ENCODE peak calls at places on chromosome 4, in four cellular contexts. F is GM12878, Z is WTC11, O is HepG2. U is an unnamed sample.

GRCh38 chr4:124713213-124713592 is 671 bp upstream of the ANKRD50 start:
- DNase-seq in F (no peak), Z (peak; percentile 61), O (peak; percentile 80), U (peak; percentile 78)

GRCh38 chr4:211033-211511 is 86.8 kb downstream of the ZNF718 start:
- DNase-seq in F (peak; percentile 28), Z (no peak), O (no peak), U (no peak)

GRCh38 chr4:85028910-85029309 is 62.4 kb upstream of the WDFY3 start:
- DNase-seq in F (no peak), Z (no peak), O (no peak), U (peak; percentile 3)

GRCh38 chr4:10677796-10678497 is 6.6 kb downstream of the CLNK start:
- DNase-seq in F (no peak), Z (no peak), O (no peak), U (no peak)

GRCh38 chr4:17447675-17448298 is 64.1 kb downstream of the QDPR start:
- DNase-seq in F (peak; percentile 37), Z (peak; percentile 45), O (peak; percentile 67), U (peak; percentile 74)

GRCh38 chr4:144787365-144788263 is 141.7 kb downstream of the HHIP start:
- DNase-seq in F (no peak), Z (no peak), O (peak; percentile 34), U (peak; percentile 23)

GRCh38 chr4:180789929-180790328 is 1453.3 kb upstream of the TENM3 start:
- DNase-seq in F (no peak), Z (no peak), O (no peak), U (no peak)

GRCh38 chr4:100106982-100107381 is 83.3 kb downstream of the DDIT4L start:
- DNase-seq in F (peak; percentile 71), Z (no peak), O (no peak), U (no peak)

GRCh38 chr4:7901274-7901845 is 38.3 kb downstream of the AFAP1 start:
- DNase-seq in F (no peak), Z (no peak), O (no peak), U (no peak)

GRCh38 chr4:130573742-130574141 is 1477.8 kb downstream of the C4orf33 start:
- DNase-seq in F (no peak), Z (no peak), O (no peak), U (no peak)

GRCh38 chr4:158255727-158256324 is 45.5 kb downstream of the TMEM144 start:
- DNase-seq in F (no peak), Z (no peak), O (peak; percentile 61), U (peak; percentile 15)

GRCh38 chr4:56641494-56642051 is 39.5 kb downstream of the HOPX start:
- DNase-seq in F (no peak), Z (no peak), O (no peak), U (no peak)

GRCh38 chr4:41600243-41600642 is 62.3 kb downstream of the LIMCH1 start:
- DNase-seq in F (no peak), Z (no peak), O (no peak), U (no peak)

GRCh38 chr4:155656025-155656424 is 10.6 kb upstream of the GUCY1A1 start:
- DNase-seq in F (no peak), Z (no peak), O (no peak), U (no peak)

GRCh38 chr4:119498520-119498919 is 130.1 kb downstream of the PDE5A start:
- DNase-seq in F (no peak), Z (no peak), O (peak; percentile 38), U (no peak)

GRCh38 chr4:100826067-100826466 is 308.2 kb upstream of the EMCN start:
- DNase-seq in F (peak; percentile 53), Z (no peak), O (no peak), U (no peak)

GRCh38 chr4:128776794-128777216 is 32.7 kb upstream of the JADE1 start:
- DNase-seq in F (no peak), Z (no peak), O (no peak), U (no peak)

GRCh38 chr4:159003420-159004253 is 99.2 kb upstream of the RAPGEF2 start:
- DNase-seq in F (no peak), Z (no peak), O (no peak), U (no peak)

GRCh38 chr4:139223682-139224317 is 46.8 kb upstream of the ELF2 start:
- DNase-seq in F (no peak), Z (no peak), O (no peak), U (no peak)

GRCh38 chr4:71156616-71157015 is 163.2 kb downstream of the DCK start:
- DNase-seq in F (no peak), Z (no peak), O (no peak), U (no peak)

GRCh38 chr4:85210353-85210752 is 243.9 kb upstream of the WDFY3 start:
- DNase-seq in F (no peak), Z (no peak), O (no peak), U (no peak)

GRCh38 chr4:184170996-184171395 is 46.7 kb downstream of the ENPP6 start:
- DNase-seq in F (no peak), Z (peak; percentile 60), O (no peak), U (no peak)

GRCh38 chr4:80071643-80072606 is 1.1 kb downstream of the ANTXR2 start:
- DNase-seq in F (peak; percentile 30), Z (peak; percentile 53), O (peak; percentile 6), U (peak; percentile 66)

GRCh38 chr4:183330841-183331240 is 8.6 kb upstream of the CLDN24 start:
- DNase-seq in F (no peak), Z (no peak), O (no peak), U (no peak)

GRCh38 chr4:62003695-62004094 is 803.6 kb downstream of the ADGRL3 start:
- DNase-seq in F (no peak), Z (no peak), O (no peak), U (no peak)

GRCh38 chr4:169952236-169953088 is 73.7 kb downstream of the MFAP3L start:
- DNase-seq in F (peak; percentile 16), Z (no peak), O (no peak), U (no peak)

GRCh38 chr4:89279385-89279784 is 28.2 kb downstream of the GPRIN3 start:
- DNase-seq in F (no peak), Z (no peak), O (no peak), U (no peak)

GRCh38 chr4:161564230-161564834 is 599.5 kb downstream of the FSTL5 start:
- DNase-seq in F (no peak), Z (no peak), O (no peak), U (no peak)

GRCh38 chr4:112284662-112285411 is 867 bp downstream of the TIFA start:
- DNase-seq in F (no peak), Z (no peak), O (no peak), U (peak; percentile 46)

GRCh38 chr4:48047421-48047844 is 30.9 kb downstream of the NIPAL1 start:
- DNase-seq in F (peak; percentile 84), Z (no peak), O (no peak), U (no peak)

GRCh38 chr4:125313497-125313896 is 1.3 kb upstream of the FAT4 start:
- DNase-seq in F (no peak), Z (peak; percentile 19), O (peak; percentile 83), U (peak; percentile 72)

GRCh38 chr4:122980860-122981259 is 58.5 kb upstream of the NUDT6 start:
- DNase-seq in F (no peak), Z (no peak), O (no peak), U (no peak)

GRCh38 chr4:73836373-73837269 is at the start of gene CXCL6:
- DNase-seq in F (no peak), Z (peak; percentile 67), O (no peak), U (no peak)

GRCh38 chr4:8641256-8641655 is 48.7 kb downstream of the CPZ start:
- DNase-seq in F (no peak), Z (peak; percentile 7), O (no peak), U (no peak)

GRCh38 chr4:24704152-24704551 is 91.2 kb upstream of the SOD3 start:
- DNase-seq in F (no peak), Z (peak; percentile 38), O (no peak), U (no peak)

GRCh38 chr4:127732623-127733199 is 2.5 kb downstream of the SLC25A31 start:
- DNase-seq in F (peak; percentile 12), Z (no peak), O (peak; percentile 35), U (peak; percentile 43)
- TF ChIP-seq ETV6 in F (no peak), Z (no peak), O (no peak), U (no peak)

GRCh38 chr4:63558709-63559108 is 850.5 kb downstream of the TECRL start:
- DNase-seq in F (no peak), Z (no peak), O (no peak), U (no peak)
- TF ChIP-seq ETV6 in F (no peak), Z (no peak), O (no peak), U (no peak)

GRCh38 chr4:87092389-87093141 is 127.9 kb downstream of the KLHL8 start:
- DNase-seq in F (no peak), Z (no peak), O (peak; percentile 62), U (peak; percentile 48)
- TF ChIP-seq ETV6 in F (no peak), Z (no peak), O (no peak), U (no peak)

DNA sequence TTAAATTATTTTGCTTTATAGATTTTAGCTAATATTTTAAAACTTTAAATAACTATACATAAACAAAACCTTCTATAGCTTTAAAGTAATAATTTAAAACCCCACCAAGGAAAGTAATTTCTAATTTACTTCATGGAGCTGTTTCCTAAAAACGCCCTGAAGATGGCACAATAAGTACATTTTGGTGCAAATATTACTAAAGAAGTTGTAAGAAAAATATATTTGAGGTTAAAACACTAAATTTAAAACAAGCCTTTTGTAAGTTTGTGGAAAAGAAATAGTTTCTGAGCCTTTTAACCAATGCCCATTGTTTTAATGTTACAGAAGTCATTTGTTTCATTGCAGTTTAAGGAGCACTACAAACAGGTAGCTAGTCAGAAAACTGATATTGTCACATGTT is 137.4 kb upstream of the AGA start:
- DNase-seq in F (no peak), Z (no peak), O (no peak), U (no peak)
- TF ChIP-seq ETV6 in F (no peak), Z (no peak), O (no peak), U (no peak)

DNA sequence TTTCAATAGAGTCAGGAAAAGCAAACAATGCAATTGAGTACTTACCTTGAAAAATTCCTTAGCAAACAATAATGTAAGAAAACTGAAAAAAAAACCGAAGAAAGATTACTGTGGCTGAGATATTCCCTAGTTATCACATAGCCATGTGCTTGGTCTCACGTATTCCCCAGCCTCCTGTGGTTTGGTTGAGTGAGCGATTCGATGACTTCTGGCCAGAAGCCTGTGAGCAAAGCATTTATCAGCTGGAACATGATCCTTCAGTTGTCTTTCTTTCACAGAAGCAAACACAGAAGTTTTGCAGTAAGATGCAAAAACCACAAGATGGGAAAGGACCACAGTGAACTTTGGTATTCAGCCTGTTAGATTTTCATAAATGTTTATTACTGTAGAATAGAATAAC is 1754.3 kb upstream of the AGA start:
- DNase-seq in F (no peak), Z (no peak), O (no peak), U (no peak)
- TF ChIP-seq ETV6 in F (no peak), Z (no peak), O (no peak), U (no peak)

DNA sequence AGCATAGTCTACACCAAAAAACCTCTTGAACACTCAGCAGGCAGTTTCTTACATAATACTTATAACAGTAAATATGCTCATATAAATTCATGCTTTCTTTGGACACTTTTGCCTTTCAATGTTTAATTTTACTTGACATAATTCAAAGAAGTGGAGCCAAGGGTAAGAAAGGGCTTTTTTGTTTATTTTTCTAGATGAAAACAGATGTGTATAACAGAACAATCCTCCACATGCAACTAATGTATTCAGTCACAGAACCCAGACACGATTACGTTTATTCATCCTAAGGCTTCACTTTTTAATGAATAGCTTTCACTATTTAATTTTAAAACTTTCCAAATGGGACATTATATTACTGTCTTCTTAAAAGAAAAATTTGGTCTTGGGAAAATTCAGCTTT is 57.9 kb upstream of the PTPN13 start:
- DNase-seq in F (no peak), Z (no peak), O (no peak), U (no peak)
- TF ChIP-seq ETV6 in F (no peak), Z (no peak), O (no peak), U (no peak)

U was measured in K562.